ENCODE peak calls at places on chromosomes 12 and 14, in ten cellular contexts. W, K, Q, F, D, O, J, B, X and I are unnamed samples.

GRCh38 chr12:110563702-110564470 is 19.2 kb downstream of the PPTC7 start:
- DNase-seq in B (no peak), Q (no peak), O (no peak), K (no peak), W (peak; percentile 53), X (no peak), F (peak; percentile 55), J (no peak), D (no peak), I (no peak)

GRCh38 chr14:20830831-20831230 is 28.2 kb upstream of the RNASE1 start:
- DNase-seq in D (no peak), B (no peak), O (no peak), Q (no peak), J (no peak), F (no peak), K (no peak), W (no peak), X (no peak), I (no peak)

GRCh38 chr14:99522457-99522891 is 41.3 kb downstream of the CCNK start:
- DNase-seq in D (peak; percentile 85), Q (no peak), K (no peak), O (no peak), X (no peak), F (no peak), W (peak; percentile 77), J (no peak), B (no peak), I (no peak)

GRCh38 chr12:68223067-68223747 is 2.4 kb downstream of the IL26 start:
- DNase-seq in O (peak; percentile 55), W (peak; percentile 81), D (peak; percentile 93), X (peak; percentile 74), Q (peak; percentile 76), K (peak; percentile 77), B (peak; percentile 81), F (peak; percentile 65), J (peak; percentile 55), I (peak; percentile 89)

GRCh38 chr12:131454418-131455217 is 256.3 kb upstream of the SFSWAP start:
- DNase-seq in Q (no peak), J (peak; percentile 68), W (no peak), F (no peak), X (peak; percentile 73), O (no peak), K (peak; percentile 74), B (peak; percentile 54), D (no peak), I (peak; percentile 68)

GRCh38 chr12:58167622-58168021 is 226.3 kb downstream of the ATP23 start:
- DNase-seq in K (no peak), F (no peak), O (no peak), D (no peak), B (no peak), Q (no peak), W (no peak), J (no peak), X (no peak), I (no peak)

GRCh38 chr12:2120982-2121758 is 68.4 kb downstream of the CACNA1C start:
- DNase-seq in D (peak; percentile 64), J (no peak), X (no peak), Q (no peak), B (no peak), O (no peak), F (no peak), W (no peak), K (no peak), I (no peak)

GRCh38 chr12:24135158-24135850 is 185.8 kb upstream of the SOX5 start:
- DNase-seq in Q (no peak), O (no peak), F (no peak), J (no peak), D (no peak), W (peak; percentile 33), X (no peak), K (no peak), B (no peak), I (no peak)

GRCh38 chr14:77909911-77910310 is 110.0 kb downstream of the ADCK1 start:
- DNase-seq in X (no peak), O (no peak), K (no peak), F (no peak), J (no peak), B (no peak), W (no peak), Q (no peak), D (peak; percentile 12), I (no peak)

GRCh38 chr12:96623818-96624217 is 134.4 kb downstream of the CFAP54 start:
- DNase-seq in K (no peak), B (no peak), J (no peak), D (no peak), Q (no peak), O (no peak), W (no peak), F (no peak), X (no peak), I (no peak)

GRCh38 chr14:71209888-71210287 is 302.6 kb downstream of the PCNX1 start:
- DNase-seq in F (no peak), W (no peak), O (no peak), K (no peak), D (no peak), B (no peak), X (no peak), Q (no peak), J (no peak), I (no peak)

GRCh38 chr12:26810330-26810729 is 22.7 kb downstream of the ITPR2 start:
- DNase-seq in X (no peak), D (peak; percentile 73), B (peak; percentile 6), F (no peak), K (peak; percentile 15), W (peak; percentile 91), J (no peak), Q (no peak), O (no peak), I (no peak)

GRCh38 chr12:46553911-46554310 is 181.3 kb upstream of the SLC38A2 start:
- DNase-seq in X (no peak), D (no peak), B (no peak), J (no peak), Q (no peak), F (peak; percentile 58), O (no peak), K (no peak), W (peak; percentile 58), I (no peak)

GRCh38 chr12:1054103-1054838 is 63.2 kb downstream of the ERC1 start:
- DNase-seq in K (no peak), Q (no peak), D (no peak), F (no peak), W (no peak), X (no peak), B (no peak), J (no peak), O (no peak), I (no peak)

GRCh38 chr14:23729720-23730387 is 93.7 kb downstream of the DHRS2 start:
- DNase-seq in K (no peak), B (no peak), D (no peak), F (no peak), Q (no peak), O (no peak), J (no peak), X (no peak), W (no peak), I (no peak)
- TF ChIP-seq CTCF in K (no peak), B (no peak), D (no peak), F (no peak), Q (no peak), O (no peak), J (peak; percentile 9), X (peak; percentile 22), W (no peak), I (no peak)

GRCh38 chr12:45213107-45213506 is 2.8 kb upstream of the ANO6 start:
- DNase-seq in X (no peak), Q (no peak), K (no peak), W (no peak), D (no peak), F (no peak), J (no peak), O (no peak), B (no peak), I (no peak)
- TF ChIP-seq CTCF in X (peak; percentile 28), Q (no peak), K (peak; percentile 49), W (no peak), D (no peak), F (no peak), J (no peak), O (peak; percentile 23), B (no peak), I (no peak)

DNA sequence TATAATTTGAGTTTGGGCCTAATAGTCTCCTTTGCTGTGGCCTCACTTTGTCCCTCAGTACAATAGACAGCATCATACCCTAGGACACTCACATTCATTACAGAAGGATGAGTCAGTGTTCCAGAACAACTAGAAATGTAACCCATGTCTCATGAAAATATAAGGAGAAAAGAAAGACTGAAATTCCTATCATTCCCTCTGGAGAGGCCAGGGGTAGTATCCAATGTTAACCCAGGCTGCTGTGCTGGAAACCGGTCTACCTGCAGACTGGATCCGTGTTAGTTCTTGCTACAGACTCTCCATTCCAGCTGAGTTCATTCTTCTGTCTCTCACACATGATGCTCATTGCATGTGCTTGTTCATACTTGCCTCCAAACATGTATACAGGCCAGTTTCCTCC is 75.8 kb upstream of the HOXC13 start:
- DNase-seq in K (no peak), W (no peak), B (peak; percentile 63), F (no peak), D (no peak), O (no peak), Q (no peak), X (no peak), J (no peak), I (no peak)
- TF ChIP-seq CTCF in K (no peak), W (no peak), B (no peak), F (no peak), D (no peak), O (no peak), Q (no peak), X (no peak), J (no peak), I (no peak)

DNA sequence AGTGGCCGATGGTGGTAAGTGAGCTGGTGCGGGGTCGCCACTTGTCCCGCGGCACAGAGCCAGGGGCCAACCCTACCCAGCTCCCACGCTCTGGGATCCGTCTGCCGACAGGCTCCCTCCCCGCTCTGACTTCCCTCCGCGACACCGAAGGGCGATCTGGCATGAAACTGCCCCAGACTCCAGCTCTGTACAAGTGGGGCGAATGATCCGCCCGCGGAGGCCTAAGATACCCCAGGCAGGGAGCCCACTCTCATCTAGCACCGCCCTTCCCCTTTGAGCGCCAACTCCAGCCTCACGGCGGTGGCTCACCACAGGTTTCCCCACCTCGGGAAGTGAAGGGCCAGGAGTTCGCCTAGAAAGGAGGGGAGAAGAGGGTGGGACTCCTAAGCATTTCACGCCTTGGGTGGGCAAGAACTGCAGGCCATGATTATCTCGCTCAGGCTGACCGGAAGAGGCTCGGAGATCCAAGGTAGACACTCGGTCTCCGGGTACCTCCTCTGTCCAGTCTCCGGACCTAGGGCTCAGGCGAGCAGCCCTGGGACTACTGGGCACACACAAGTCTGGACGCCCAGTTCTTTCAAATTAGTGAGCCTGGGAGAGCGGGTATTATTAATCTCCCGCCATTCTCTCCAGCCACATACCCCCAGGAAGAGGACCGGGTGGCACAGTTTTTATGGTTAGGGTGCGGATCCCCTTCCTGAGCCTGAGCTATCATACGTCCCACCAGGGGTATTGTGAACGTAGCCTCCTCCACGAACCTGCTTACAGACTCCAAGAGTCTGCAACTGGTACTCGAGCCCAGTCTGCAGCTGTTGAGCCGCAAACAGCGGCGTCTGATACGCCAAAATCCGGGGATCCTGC is 849 bp downstream of the WNT1 start:
- DNase-seq in B (no peak), F (no peak), K (no peak), O (no peak), Q (no peak), J (no peak), X (no peak), D (no peak), W (no peak), I (no peak)
- TF ChIP-seq CTCF in B (no peak), F (no peak), K (no peak), O (no peak), Q (no peak), J (no peak), X (no peak), D (no peak), W (no peak), I (no peak)